ENCODE peak calls at places on chromosome 9, in four cellular contexts. Q is IMR-90, U is A549, J is GM12878. G is an unnamed sample.

GRCh38 chr9:134655591-134656333 is 14.2 kb downstream of the COL5A1 start:
- DNase-seq in Q (no peak), U (no peak), J (no peak), G (no peak)

GRCh38 chr9:93225892-93226291 is 42.0 kb downstream of the WNK2 start:
- DNase-seq in Q (no peak), U (no peak), J (no peak), G (no peak)

GRCh38 chr9:134407123-134407779 is 81.0 kb downstream of the RXRA start:
- DNase-seq in Q (peak), U (peak), J (peak), G (peak)

GRCh38 chr9:18665947-18666346 is 192.0 kb downstream of the ADAMTSL1 start:
- DNase-seq in Q (no peak), U (no peak), J (no peak), G (no peak)

GRCh38 chr9:117368684-117369230 is 46.1 kb downstream of the ASTN2 start:
- DNase-seq in Q (no peak), U (no peak), J (no peak), G (no peak)

GRCh38 chr9:78565481-78565880 is 268.6 kb downstream of the PSAT1 start:
- DNase-seq in Q (no peak), U (no peak), J (no peak), G (no peak)

GRCh38 chr9:111648066-111648465 is 13.3 kb upstream of the GNG10 start:
- DNase-seq in Q (peak), U (no peak), J (no peak), G (no peak)

GRCh38 chr9:4507731-4508130 is 17.5 kb downstream of the SLC1A1 start:
- DNase-seq in Q (no peak), U (no peak), J (no peak), G (no peak)

GRCh38 chr9:86660146-86660545 is 287.2 kb downstream of the GAS1 start:
- DNase-seq in Q (peak), U (no peak), J (no peak), G (no peak)

GRCh38 chr9:19378647-19379046 is 1.4 kb downstream of the RPS6 start:
- DNase-seq in Q (no peak), U (no peak), J (no peak), G (no peak)

GRCh38 chr9:76135902-76136301 is 245.4 kb downstream of the PCSK5 start:
- DNase-seq in Q (no peak), U (no peak), J (no peak), G (no peak)

GRCh38 chr9:16784002-16784401 is 86.5 kb downstream of the BNC2 start:
- DNase-seq in Q (no peak), U (no peak), J (no peak), G (no peak)

GRCh38 chr9:110975969-110976368 is 62.3 kb downstream of the LPAR1 start:
- DNase-seq in Q (no peak), U (no peak), J (no peak), G (no peak)

GRCh38 chr9:68704804-68705635 is at the start of gene PIP5K1B:
- DNase-seq in Q (peak), U (peak), J (no peak), G (peak)

GRCh38 chr9:129783516-129784361 is 19.2 kb upstream of the TOR1B start:
- DNase-seq in Q (peak), U (peak), J (peak), G (peak)

GRCh38 chr9:109471994-109472393 is 26.1 kb downstream of the PTPN3 start:
- DNase-seq in Q (no peak), U (no peak), J (no peak), G (no peak)

GRCh38 chr9:128992995-128993394 is 35.1 kb downstream of the SH3GLB2 start:
- DNase-seq in Q (no peak), U (no peak), J (no peak), G (no peak)

GRCh38 chr9:87383341-87384150 is 114.1 kb upstream of the DAPK1 start:
- DNase-seq in Q (no peak), U (no peak), J (no peak), G (no peak)

GRCh38 chr9:93968451-93969327 is 13.5 kb upstream of the BARX1 start:
- DNase-seq in Q (peak), U (no peak), J (no peak), G (no peak)

GRCh38 chr9:109447329-109448076 is 50.6 kb downstream of the PTPN3 start:
- DNase-seq in Q (no peak), U (no peak), J (no peak), G (no peak)

GRCh38 chr9:108852089-108852488 is 3.7 kb downstream of the ACTL7B start:
- DNase-seq in Q (no peak), U (no peak), J (no peak), G (no peak)

GRCh38 chr9:125146247-125146646 is 2.9 kb upstream of the SCAI start:
- DNase-seq in Q (peak), U (no peak), J (no peak), G (no peak)

GRCh38 chr9:114336699-114337395 is 7.2 kb downstream of the ORM2 start:
- DNase-seq in Q (no peak), U (no peak), J (no peak), G (no peak)

GRCh38 chr9:78314550-78314949 is 17.6 kb downstream of the PSAT1 start:
- DNase-seq in Q (no peak), U (no peak), J (no peak), G (no peak)

DNA sequence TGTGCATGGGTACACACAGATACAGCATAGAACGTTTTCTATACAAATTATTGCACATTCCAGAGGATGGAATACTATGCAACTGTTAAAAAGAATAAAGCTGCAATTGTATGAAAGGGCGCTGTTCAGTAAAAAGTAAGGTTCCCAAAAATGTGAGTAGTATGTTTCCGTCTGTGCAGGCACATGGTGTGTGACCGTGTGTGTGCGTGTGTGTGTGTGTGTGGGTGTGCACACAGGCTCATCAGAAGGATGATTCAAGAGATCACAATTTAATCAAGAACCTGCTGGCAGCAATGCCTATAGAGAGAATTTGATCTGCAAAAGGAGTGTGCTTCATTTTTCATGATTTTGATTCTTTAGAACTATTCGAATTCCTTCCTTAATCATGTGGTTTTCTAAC is 76.3 kb downstream of the SEMA4D start:
- DNase-seq in Q (peak), U (no peak), J (no peak), G (no peak)
- TF ChIP-seq ELK1 in Q (no peak), U (no peak), J (no peak), G (no peak)

GRCh38 chr9:124000784-124001444 is 10.7 kb upstream of the LHX2 start:
- DNase-seq in Q (no peak), U (no peak), J (no peak), G (no peak)
- TF ChIP-seq ELK1 in Q (no peak), U (no peak), J (no peak), G (no peak)

DNA sequence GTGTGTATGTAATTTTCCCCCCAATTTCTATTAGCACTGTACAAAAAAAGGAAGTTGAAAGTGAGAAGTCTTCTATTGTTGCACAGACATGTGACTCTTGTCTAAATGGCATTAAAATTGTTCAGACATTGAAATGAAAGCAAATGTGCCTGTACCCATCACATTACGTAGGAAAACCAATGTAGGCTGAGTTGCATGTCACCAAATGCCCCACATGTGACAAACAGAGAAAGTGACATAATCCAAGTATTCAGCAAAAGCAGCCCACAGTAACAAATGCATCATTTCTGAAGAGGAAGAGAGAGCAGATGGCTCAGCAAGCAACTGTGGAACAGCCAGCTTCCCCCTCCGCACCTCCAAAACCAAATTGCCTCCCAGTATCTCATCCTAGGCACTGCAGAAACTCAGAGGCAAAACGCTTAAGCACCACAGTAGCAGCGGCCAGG is 161.5 kb upstream of the NR4A3 start:
- DNase-seq in Q (no peak), U (no peak), J (peak), G (no peak)
- TF ChIP-seq ELK1 in Q (no peak), U (no peak), J (no peak), G (no peak)

DNA sequence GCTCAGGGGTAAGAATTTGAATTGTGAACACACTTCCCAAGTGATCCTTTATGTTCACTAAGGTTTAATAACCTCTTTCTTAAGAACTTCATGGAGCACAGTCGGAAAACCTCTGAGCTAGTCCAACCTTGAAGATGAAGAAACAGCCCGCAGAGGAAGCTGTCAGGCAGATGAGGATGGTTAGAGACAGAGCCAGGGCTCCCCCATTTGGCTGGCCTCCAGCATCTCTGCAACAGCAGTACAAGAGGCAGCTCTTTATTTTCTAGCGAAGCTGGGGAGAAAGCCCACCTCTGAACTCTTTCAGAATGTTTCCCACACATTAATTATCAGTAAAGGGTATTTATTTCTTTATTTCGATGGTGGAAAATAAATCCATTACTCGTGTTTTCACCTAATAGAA is 350.8 kb downstream of the DMRT2 start:
- DNase-seq in Q (no peak), U (no peak), J (no peak), G (no peak)
- TF ChIP-seq ELK1 in Q (no peak), U (no peak), J (no peak), G (no peak)

GRCh38 chr9:127525426-127526188 is 74.3 kb downstream of the LRSAM1 start:
- DNase-seq in Q (peak), U (no peak), J (no peak), G (peak)
- TF ChIP-seq ELK1 in Q (no peak), U (no peak), J (no peak), G (no peak)

DNA sequence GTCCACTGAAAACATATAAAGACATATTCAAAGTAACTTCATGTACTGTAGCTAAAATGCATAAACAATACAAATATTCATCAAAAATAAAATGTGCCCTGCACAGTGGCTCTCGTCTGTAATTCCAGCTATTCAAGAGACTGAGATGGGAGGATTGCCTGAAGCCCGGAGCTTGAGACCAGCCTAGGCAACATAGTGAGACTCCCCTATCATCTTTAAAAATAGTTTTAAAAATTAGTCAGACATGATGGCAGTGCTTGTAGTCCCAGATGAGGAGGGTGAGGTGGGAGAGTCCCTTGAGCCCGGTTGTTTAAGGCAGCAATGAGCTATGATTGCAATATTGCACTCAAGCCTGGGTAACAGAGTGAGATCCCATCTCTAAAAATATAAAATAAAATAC is 534.1 kb downstream of the ANXA1 start:
- DNase-seq in Q (no peak), U (no peak), J (no peak), G (no peak)
- TF ChIP-seq ELK1 in Q (no peak), U (no peak), J (no peak), G (no peak)

DNA sequence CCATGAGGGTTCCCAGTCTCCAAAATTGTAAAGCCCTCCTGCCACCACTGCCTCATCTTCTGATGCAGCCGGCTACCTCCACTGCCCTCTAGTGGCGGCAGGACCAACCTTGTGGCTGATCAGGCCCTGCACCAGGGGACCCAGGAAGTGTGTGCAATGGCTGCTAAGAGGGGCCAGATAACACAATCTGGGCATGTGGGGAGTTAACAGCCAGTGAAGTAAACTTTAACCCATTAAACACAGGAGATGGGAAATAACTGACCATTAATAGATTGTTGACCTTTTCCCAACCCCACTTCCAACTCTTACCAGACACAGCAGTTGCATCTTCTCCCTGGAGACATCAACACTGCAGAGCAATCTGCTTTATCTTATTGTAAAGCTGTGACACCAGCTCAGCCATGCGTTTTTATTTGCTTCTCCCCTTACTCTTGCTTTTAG is 63.3 kb downstream of the FREM1 start:
- DNase-seq in Q (peak), U (peak), J (no peak), G (peak)
- TF ChIP-seq ELK1 in Q (no peak), U (no peak), J (no peak), G (no peak)

GRCh38 chr9:136799854-136800657 is 3.9 kb downstream of the CCDC183 start:
- DNase-seq in Q (peak), U (peak), J (no peak), G (peak)
- TF ChIP-seq ELK1 in Q (no peak), U (no peak), J (no peak), G (no peak)

GRCh38 chr9:6055213-6055612 is 39.8 kb upstream of the RANBP6 start:
- DNase-seq in Q (peak), U (peak), J (peak), G (peak)
- TF ChIP-seq ELK1 in Q (no peak), U (no peak), J (no peak), G (no peak)

GRCh38 chr9:120431268-120431667 is 148.7 kb downstream of the CDK5RAP2 start:
- DNase-seq in Q (no peak), U (no peak), J (no peak), G (no peak)

GRCh38 chr9:120435066-120435465 is 144.9 kb downstream of the CDK5RAP2 start:
- DNase-seq in Q (peak), U (no peak), J (no peak), G (no peak)

GRCh38 chr9:120434532-120434931 is 145.4 kb downstream of the CDK5RAP2 start:
- DNase-seq in Q (peak), U (no peak), J (no peak), G (no peak)

GRCh38 chr9:120433701-120434100 is 146.3 kb downstream of the CDK5RAP2 start:
- DNase-seq in Q (peak), U (no peak), J (no peak), G (no peak)

DNA sequence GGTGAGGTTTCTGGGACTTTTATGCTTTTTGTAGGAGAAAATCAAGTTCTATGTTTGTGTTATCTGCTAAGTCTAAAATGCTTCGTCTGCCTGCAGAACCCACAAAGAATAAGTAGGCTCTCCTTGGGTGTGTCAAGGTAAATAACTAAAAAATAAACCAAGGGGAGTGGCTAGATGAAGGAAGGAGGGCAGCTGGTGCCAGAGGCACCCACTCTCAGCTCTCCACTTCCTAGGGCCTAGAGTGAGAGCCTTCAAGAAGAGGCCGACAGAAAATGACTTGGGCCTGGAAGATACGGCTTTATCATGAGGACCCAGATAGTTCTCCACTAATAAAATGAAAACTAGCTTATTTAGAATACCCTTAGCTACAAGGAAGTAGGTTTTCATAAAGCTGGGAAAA is 147.4 kb downstream of the CDK5RAP2 start:
- DNase-seq in Q (no peak), U (no peak), J (no peak), G (no peak)
- TF ChIP-seq ELK1 in Q (no peak), U (no peak), J (no peak), G (no peak)

G was measured in K562.